ENCODE peak calls at places on chromosomes 5 and 9, in eight cellular contexts. One of them, this sample, is unnamed.
A peak's percentile ranks its signal among the peaks of the same experiment; 100 is the strongest.

GRCh38 chr9:26326473-26327044 is 566.0 kb downstream of the CAAP1 start:
- DNase-seq in neural crest cell: peak; percentile 43
- DNase-seq in fibroblast of gingiva: peak; percentile 55
- DNase-seq in left ventricle myocardium inferior: no peak
- DNase-seq in Daoy: no peak
- DNase-seq in B cell: peak; percentile 10
- DNase-seq in GM19239: peak; percentile 1
- DNase-seq in renal cortical epithelial cell: peak; percentile 77
- DNase-seq in this sample: no peak

GRCh38 chr5:10023494-10023893 is 226.2 kb downstream of the ATPSCKMT start:
- DNase-seq in neural crest cell: no peak
- DNase-seq in fibroblast of gingiva: no peak
- DNase-seq in left ventricle myocardium inferior: no peak
- DNase-seq in Daoy: no peak
- DNase-seq in B cell: no peak
- DNase-seq in GM19239: no peak
- DNase-seq in renal cortical epithelial cell: no peak
- DNase-seq in this sample: no peak

GRCh38 chr5:1204693-1205242 is 3.4 kb downstream of the SLC6A19 start:
- DNase-seq in neural crest cell: no peak
- DNase-seq in fibroblast of gingiva: no peak
- DNase-seq in left ventricle myocardium inferior: peak; percentile 33
- DNase-seq in Daoy: peak; percentile 19
- DNase-seq in B cell: no peak
- DNase-seq in GM19239: no peak
- DNase-seq in renal cortical epithelial cell: peak; percentile 11
- DNase-seq in this sample: no peak

GRCh38 chr5:146745937-146746577 is 132.5 kb downstream of the PPP2R2B start:
- DNase-seq in neural crest cell: no peak
- DNase-seq in fibroblast of gingiva: no peak
- DNase-seq in left ventricle myocardium inferior: no peak
- DNase-seq in Daoy: no peak
- DNase-seq in B cell: no peak
- DNase-seq in GM19239: no peak
- DNase-seq in renal cortical epithelial cell: no peak
- DNase-seq in this sample: no peak

GRCh38 chr5:149030392-149030791 is 32.5 kb downstream of the SH3TC2 start:
- DNase-seq in neural crest cell: no peak
- DNase-seq in fibroblast of gingiva: peak; percentile 91
- DNase-seq in left ventricle myocardium inferior: no peak
- DNase-seq in Daoy: peak; percentile 72
- DNase-seq in B cell: no peak
- DNase-seq in GM19239: no peak
- DNase-seq in renal cortical epithelial cell: peak; percentile 33
- DNase-seq in this sample: no peak

GRCh38 chr9:135129137-135129695 is 41.7 kb downstream of the OLFM1 start:
- DNase-seq in neural crest cell: no peak
- DNase-seq in fibroblast of gingiva: no peak
- DNase-seq in left ventricle myocardium inferior: no peak
- DNase-seq in Daoy: no peak
- DNase-seq in B cell: no peak
- DNase-seq in GM19239: no peak
- DNase-seq in renal cortical epithelial cell: no peak
- DNase-seq in this sample: no peak

GRCh38 chr9:92385953-92386352 is 18.4 kb downstream of the OGN start:
- DNase-seq in neural crest cell: no peak
- DNase-seq in fibroblast of gingiva: no peak
- DNase-seq in left ventricle myocardium inferior: no peak
- DNase-seq in Daoy: peak; percentile 21
- DNase-seq in B cell: no peak
- DNase-seq in GM19239: no peak
- DNase-seq in renal cortical epithelial cell: peak; percentile 18
- DNase-seq in this sample: no peak

GRCh38 chr5:51345106-51345505 is 38.1 kb upstream of the ISL1 start:
- DNase-seq in neural crest cell: no peak
- DNase-seq in fibroblast of gingiva: no peak
- DNase-seq in left ventricle myocardium inferior: no peak
- DNase-seq in Daoy: no peak
- DNase-seq in B cell: no peak
- DNase-seq in GM19239: no peak
- DNase-seq in renal cortical epithelial cell: peak; percentile 25
- DNase-seq in this sample: no peak

GRCh38 chr5:163244451-163244987 is 192.9 kb upstream of the CCNG1 start:
- DNase-seq in neural crest cell: no peak
- DNase-seq in fibroblast of gingiva: no peak
- DNase-seq in left ventricle myocardium inferior: no peak
- DNase-seq in Daoy: no peak
- DNase-seq in B cell: no peak
- DNase-seq in GM19239: no peak
- DNase-seq in renal cortical epithelial cell: no peak
- DNase-seq in this sample: no peak

GRCh38 chr5:13601152-13601551 is 343.3 kb downstream of the DNAH5 start:
- DNase-seq in neural crest cell: no peak
- DNase-seq in fibroblast of gingiva: no peak
- DNase-seq in left ventricle myocardium inferior: no peak
- DNase-seq in Daoy: peak; percentile 7
- DNase-seq in B cell: no peak
- DNase-seq in GM19239: no peak
- DNase-seq in renal cortical epithelial cell: peak; percentile 72
- DNase-seq in this sample: no peak

GRCh38 chr9:129861447-129861827 is 26.2 kb downstream of the USP20 start:
- DNase-seq in neural crest cell: no peak
- DNase-seq in fibroblast of gingiva: no peak
- DNase-seq in left ventricle myocardium inferior: no peak
- DNase-seq in Daoy: no peak
- DNase-seq in B cell: no peak
- DNase-seq in GM19239: no peak
- DNase-seq in renal cortical epithelial cell: no peak
- DNase-seq in this sample: no peak

GRCh38 chr9:33721674-33722358 is 73.5 kb upstream of the PRSS3 start:
- DNase-seq in neural crest cell: peak; percentile 98
- DNase-seq in fibroblast of gingiva: peak; percentile 67
- DNase-seq in left ventricle myocardium inferior: peak; percentile 83
- DNase-seq in Daoy: peak; percentile 89
- DNase-seq in B cell: peak; percentile 86
- DNase-seq in GM19239: peak; percentile 42
- DNase-seq in renal cortical epithelial cell: peak; percentile 57
- DNase-seq in this sample: peak; percentile 84

GRCh38 chr5:124130807-124131206 is 615.6 kb downstream of the ZNF608 start:
- DNase-seq in neural crest cell: no peak
- DNase-seq in fibroblast of gingiva: no peak
- DNase-seq in left ventricle myocardium inferior: no peak
- DNase-seq in Daoy: no peak
- DNase-seq in B cell: no peak
- DNase-seq in GM19239: no peak
- DNase-seq in renal cortical epithelial cell: no peak
- DNase-seq in this sample: no peak

GRCh38 chr9:98231770-98232478 is 23.5 kb downstream of the TBC1D2 start:
- DNase-seq in neural crest cell: no peak
- DNase-seq in fibroblast of gingiva: peak; percentile 86
- DNase-seq in left ventricle myocardium inferior: no peak
- DNase-seq in Daoy: peak; percentile 81
- DNase-seq in B cell: no peak
- DNase-seq in GM19239: no peak
- DNase-seq in renal cortical epithelial cell: peak; percentile 72
- DNase-seq in this sample: no peak

GRCh38 chr9:36598281-36598680 is 25.6 kb downstream of the MELK start:
- DNase-seq in neural crest cell: no peak
- DNase-seq in fibroblast of gingiva: peak; percentile 63
- DNase-seq in left ventricle myocardium inferior: no peak
- DNase-seq in Daoy: no peak
- DNase-seq in B cell: no peak
- DNase-seq in GM19239: no peak
- DNase-seq in renal cortical epithelial cell: no peak
- DNase-seq in this sample: no peak

GRCh38 chr5:141488591-141489478 is at the start of gene PCDHGC5:
- DNase-seq in neural crest cell: no peak
- DNase-seq in fibroblast of gingiva: peak; percentile 22
- DNase-seq in left ventricle myocardium inferior: no peak
- DNase-seq in Daoy: peak; percentile 57
- DNase-seq in B cell: no peak
- DNase-seq in GM19239: no peak
- DNase-seq in renal cortical epithelial cell: peak; percentile 26
- DNase-seq in this sample: no peak

GRCh38 chr5:9439651-9440292 is 106.1 kb downstream of the SEMA5A start:
- DNase-seq in neural crest cell: no peak
- DNase-seq in fibroblast of gingiva: peak; percentile 34
- DNase-seq in left ventricle myocardium inferior: no peak
- DNase-seq in Daoy: no peak
- DNase-seq in B cell: no peak
- DNase-seq in GM19239: no peak
- DNase-seq in renal cortical epithelial cell: no peak
- DNase-seq in this sample: no peak

GRCh38 chr5:66807743-66808142 is 211.6 kb downstream of the MAST4 start:
- DNase-seq in neural crest cell: no peak
- DNase-seq in fibroblast of gingiva: peak; percentile 72
- DNase-seq in left ventricle myocardium inferior: no peak
- DNase-seq in Daoy: peak; percentile 74
- DNase-seq in B cell: no peak
- DNase-seq in GM19239: no peak
- DNase-seq in renal cortical epithelial cell: peak; percentile 74
- DNase-seq in this sample: no peak

GRCh38 chr9:121736147-121736721 is 84.8 kb downstream of the DAB2IP start:
- DNase-seq in neural crest cell: peak; percentile 38
- DNase-seq in fibroblast of gingiva: peak; percentile 33
- DNase-seq in left ventricle myocardium inferior: peak; percentile 86
- DNase-seq in Daoy: no peak
- DNase-seq in B cell: no peak
- DNase-seq in GM19239: no peak
- DNase-seq in renal cortical epithelial cell: no peak
- DNase-seq in this sample: no peak

GRCh38 chr5:131810510-131811249 is 13.9 kb upstream of the FNIP1 start:
- DNase-seq in neural crest cell: no peak
- DNase-seq in fibroblast of gingiva: peak; percentile 47
- DNase-seq in left ventricle myocardium inferior: no peak
- DNase-seq in Daoy: no peak
- DNase-seq in B cell: peak; percentile 29
- DNase-seq in GM19239: no peak
- DNase-seq in renal cortical epithelial cell: no peak
- DNase-seq in this sample: no peak

GRCh38 chr5:120457839-120458507 is 6.1 kb upstream of the PRR16 start:
- DNase-seq in neural crest cell: peak; percentile 39
- DNase-seq in fibroblast of gingiva: peak; percentile 70
- DNase-seq in left ventricle myocardium inferior: peak; percentile 84
- DNase-seq in Daoy: peak; percentile 84
- DNase-seq in B cell: peak; percentile 80
- DNase-seq in GM19239: no peak
- DNase-seq in renal cortical epithelial cell: peak; percentile 50
- DNase-seq in this sample: no peak

GRCh38 chr9:76107487-76107886 is 217.0 kb downstream of the PCSK5 start:
- DNase-seq in neural crest cell: no peak
- DNase-seq in fibroblast of gingiva: peak; percentile 73
- DNase-seq in left ventricle myocardium inferior: no peak
- DNase-seq in Daoy: no peak
- DNase-seq in B cell: no peak
- DNase-seq in GM19239: no peak
- DNase-seq in renal cortical epithelial cell: no peak
- DNase-seq in this sample: no peak

GRCh38 chr5:160356550-160357347 is 13.7 kb downstream of the C1QTNF2 start:
- DNase-seq in neural crest cell: no peak
- DNase-seq in fibroblast of gingiva: no peak
- DNase-seq in left ventricle myocardium inferior: no peak
- DNase-seq in Daoy: no peak
- DNase-seq in B cell: no peak
- DNase-seq in GM19239: no peak
- DNase-seq in renal cortical epithelial cell: no peak
- DNase-seq in this sample: no peak

GRCh38 chr5:162391848-162392247 is 324.3 kb downstream of the GABRG2 start:
- DNase-seq in neural crest cell: no peak
- DNase-seq in fibroblast of gingiva: no peak
- DNase-seq in left ventricle myocardium inferior: no peak
- DNase-seq in Daoy: no peak
- DNase-seq in B cell: no peak
- DNase-seq in GM19239: no peak
- DNase-seq in renal cortical epithelial cell: no peak
- DNase-seq in this sample: no peak

GRCh38 chr5:168778536-168778935 is 199.4 kb upstream of the PANK3 start:
- DNase-seq in neural crest cell: no peak
- DNase-seq in fibroblast of gingiva: no peak
- DNase-seq in left ventricle myocardium inferior: no peak
- DNase-seq in Daoy: no peak
- DNase-seq in B cell: no peak
- DNase-seq in GM19239: no peak
- DNase-seq in renal cortical epithelial cell: no peak
- DNase-seq in this sample: no peak

GRCh38 chr9:4674783-4675182 is 4.6 kb upstream of the CDC37L1 start:
- DNase-seq in neural crest cell: no peak
- DNase-seq in fibroblast of gingiva: peak; percentile 97
- DNase-seq in left ventricle myocardium inferior: no peak
- DNase-seq in Daoy: peak; percentile 43
- DNase-seq in B cell: no peak
- DNase-seq in GM19239: no peak
- DNase-seq in renal cortical epithelial cell: peak; percentile 96
- DNase-seq in this sample: no peak

GRCh38 chr9:137578518-137579258 is at the start of gene DPH7:
- DNase-seq in neural crest cell: peak; percentile 98
- DNase-seq in fibroblast of gingiva: peak; percentile 87
- DNase-seq in left ventricle myocardium inferior: peak; percentile 97
- DNase-seq in Daoy: peak; percentile 98
- DNase-seq in B cell: peak; percentile 96
- DNase-seq in GM19239: peak; percentile 100
- DNase-seq in renal cortical epithelial cell: peak; percentile 59
- DNase-seq in this sample: peak; percentile 96

GRCh38 chr5:158988987-158989624 is 110.6 kb downstream of the EBF1 start:
- DNase-seq in neural crest cell: no peak
- DNase-seq in fibroblast of gingiva: no peak
- DNase-seq in left ventricle myocardium inferior: no peak
- DNase-seq in Daoy: no peak
- DNase-seq in B cell: no peak
- DNase-seq in GM19239: no peak
- DNase-seq in renal cortical epithelial cell: no peak
- DNase-seq in this sample: no peak

GRCh38 chr9:34989946-34990635 is 546 bp downstream of the DNAJB5 start:
- DNase-seq in neural crest cell: peak; percentile 64
- DNase-seq in fibroblast of gingiva: peak; percentile 21
- DNase-seq in left ventricle myocardium inferior: peak; percentile 62
- DNase-seq in Daoy: peak; percentile 71
- DNase-seq in B cell: peak; percentile 52
- DNase-seq in GM19239: no peak
- DNase-seq in renal cortical epithelial cell: no peak
- DNase-seq in this sample: peak; percentile 33

GRCh38 chr5:35804201-35804653 is 52.5 kb upstream of the IL7R start:
- DNase-seq in neural crest cell: no peak
- DNase-seq in fibroblast of gingiva: no peak
- DNase-seq in left ventricle myocardium inferior: no peak
- DNase-seq in Daoy: no peak
- DNase-seq in B cell: no peak
- DNase-seq in GM19239: no peak
- DNase-seq in renal cortical epithelial cell: no peak
- DNase-seq in this sample: no peak

This sample was measured in effector CD4-positive, alpha-beta T cell.